ENCODE peak calls at places on chromosomes 2 and 18, in seven cellular contexts. S, T, L, V, K, F and D are unnamed samples.

GRCh38 chr2:191436368-191437055 is 191.3 kb downstream of the MYO1B start:
- DNase-seq in S (no peak), T (no peak), L (no peak), V (no peak), K (no peak), F (no peak), D (peak)

GRCh38 chr2:69789129-69789528 is 40.3 kb upstream of the GMCL1 start:
- DNase-seq in S (no peak), T (peak), L (peak), V (peak), K (no peak), F (peak), D (no peak)

GRCh38 chr2:19806131-19806530 is 95.7 kb downstream of the TTC32 start:
- DNase-seq in S (no peak), T (no peak), L (no peak), V (no peak), K (no peak), F (no peak), D (no peak)

GRCh38 chr2:112924855-112925254 is 13.9 kb downstream of the IL37 start:
- DNase-seq in S (peak), T (peak), L (no peak), V (no peak), K (no peak), F (no peak), D (no peak)

GRCh38 chr2:168626610-168627009 is 170.5 kb downstream of the CERS6 start:
- DNase-seq in S (no peak), T (no peak), L (no peak), V (no peak), K (no peak), F (no peak), D (no peak)

GRCh38 chr2:231052494-231053451 is 3.9 kb upstream of the PSMD1 start:
- DNase-seq in S (peak), T (peak), L (peak), V (peak), K (peak), F (peak), D (peak)

GRCh38 chr2:53777134-53777533 is 9.5 kb downstream of the CHAC2 start:
- DNase-seq in S (no peak), T (no peak), L (no peak), V (no peak), K (no peak), F (no peak), D (no peak)

GRCh38 chr18:28792404-28793103 is 615.6 kb upstream of the CDH2 start:
- DNase-seq in S (no peak), T (peak), L (no peak), V (no peak), K (no peak), F (no peak), D (no peak)

GRCh38 chr2:101119431-101119830 is 31.8 kb downstream of the TBC1D8 start:
- DNase-seq in S (peak), T (no peak), L (peak), V (no peak), K (no peak), F (peak), D (no peak)

GRCh38 chr2:174765576-174765975 is 1.3 kb upstream of the CHRNA1 start:
- DNase-seq in S (no peak), T (no peak), L (no peak), V (no peak), K (no peak), F (no peak), D (no peak)

GRCh38 chr18:6565336-6566081 is 150.8 kb upstream of the L3MBTL4 start:
- DNase-seq in S (no peak), T (no peak), L (no peak), V (no peak), K (no peak), F (no peak), D (no peak)

GRCh38 chr2:101776172-101777043 is 78.9 kb downstream of the MAP4K4 start:
- DNase-seq in S (no peak), T (peak), L (peak), V (no peak), K (no peak), F (no peak), D (no peak)

GRCh38 chr18:8962906-8963635 is 139.4 kb upstream of the NDUFV2 start:
- DNase-seq in S (no peak), T (no peak), L (no peak), V (no peak), K (no peak), F (no peak), D (peak)

GRCh38 chr18:51278045-51278649 is 80.7 kb upstream of the MEX3C start:
- DNase-seq in S (no peak), T (peak), L (peak), V (peak), K (no peak), F (no peak), D (peak)

GRCh38 chr18:26159353-26159752 is 25.7 kb downstream of the PSMA8 start:
- DNase-seq in S (no peak), T (no peak), L (peak), V (no peak), K (no peak), F (peak), D (peak)

GRCh38 chr18:11246466-11246865 is 97.1 kb upstream of the PIEZO2 start:
- DNase-seq in S (no peak), T (no peak), L (peak), V (no peak), K (no peak), F (no peak), D (no peak)

GRCh38 chr2:150143087-150143536 is 344.4 kb downstream of the RND3 start:
- DNase-seq in S (no peak), T (no peak), L (peak), V (no peak), K (no peak), F (peak), D (no peak)

GRCh38 chr2:234739061-234739460 is 212.8 kb upstream of the SH3BP4 start:
- DNase-seq in S (no peak), T (no peak), L (no peak), V (no peak), K (no peak), F (no peak), D (no peak)

GRCh38 chr2:2547911-2548310 is 216.8 kb upstream of the MYT1L start:
- DNase-seq in S (no peak), T (no peak), L (no peak), V (no peak), K (no peak), F (no peak), D (no peak)

GRCh38 chr2:67923696-67924095 is 139.1 kb downstream of the C1D start:
- DNase-seq in S (no peak), T (no peak), L (peak), V (no peak), K (no peak), F (no peak), D (no peak)

GRCh38 chr2:105879106-105879797 is 134.5 kb downstream of the NCK2 start:
- DNase-seq in S (no peak), T (no peak), L (no peak), V (no peak), K (no peak), F (no peak), D (no peak)

GRCh38 chr2:2561346-2562095 is 230.4 kb upstream of the MYT1L start:
- DNase-seq in S (no peak), T (no peak), L (no peak), V (no peak), K (no peak), F (no peak), D (no peak)

GRCh38 chr2:46878886-46879285 is 36.7 kb downstream of the MCFD2 start:
- DNase-seq in S (no peak), T (no peak), L (peak), V (no peak), K (no peak), F (no peak), D (no peak)

GRCh38 chr2:27427863-27428212 is 593 bp upstream of the NRBP1 start:
- DNase-seq in S (no peak), T (no peak), L (no peak), V (no peak), K (no peak), F (no peak), D (no peak)

GRCh38 chr18:24543408-24544140 is 83.1 kb downstream of the HRH4 start:
- DNase-seq in S (no peak), T (no peak), L (no peak), V (no peak), K (no peak), F (no peak), D (no peak)

GRCh38 chr2:218381916-218382366 is at the start of gene SLC11A1:
- DNase-seq in S (peak), T (peak), L (no peak), V (no peak), K (no peak), F (no peak), D (no peak)

GRCh38 chr2:237591379-237591881 is 896 bp upstream of the RAB17 start:
- DNase-seq in S (peak), T (no peak), L (peak), V (no peak), K (no peak), F (no peak), D (peak)

GRCh38 chr2:66428986-66429612 is 5.8 kb upstream of the MEIS1 start:
- DNase-seq in S (no peak), T (peak), L (peak), V (no peak), K (no peak), F (peak), D (peak)

GRCh38 chr2:159070235-159070634 is 101.8 kb downstream of the TANC1 start:
- DNase-seq in S (no peak), T (no peak), L (no peak), V (no peak), K (no peak), F (no peak), D (no peak)

GRCh38 chr18:23191952-23192662 is 56.8 kb downstream of the CABLES1 start:
- DNase-seq in S (peak), T (peak), L (peak), V (no peak), K (no peak), F (peak), D (no peak)

GRCh38 chr2:43980902-43981301 is 14.9 kb downstream of the LRPPRC start:
- DNase-seq in S (no peak), T (no peak), L (no peak), V (no peak), K (no peak), F (no peak), D (no peak)

GRCh38 chr2:222292113-222292737 is 6.6 kb downstream of the PAX3 start:
- DNase-seq in S (no peak), T (no peak), L (no peak), V (no peak), K (no peak), F (no peak), D (no peak)

GRCh38 chr2:72973566-72974435 is 56.5 kb downstream of the EMX1 start:
- DNase-seq in S (no peak), T (peak), L (peak), V (no peak), K (peak), F (peak), D (peak)

GRCh38 chr2:174688079-174688478 is 76.2 kb downstream of the CHRNA1 start:
- DNase-seq in S (no peak), T (peak), L (peak), V (peak), K (no peak), F (peak), D (peak)

GRCh38 chr2:105102963-105103421 is 65.1 kb downstream of the MRPS9 start:
- DNase-seq in S (no peak), T (no peak), L (peak), V (no peak), K (no peak), F (peak), D (no peak)

GRCh38 chr2:240346015-240346752 is 89.3 kb upstream of the GPC1 start:
- DNase-seq in S (no peak), T (no peak), L (no peak), V (no peak), K (no peak), F (no peak), D (no peak)

GRCh38 chr2:69561041-69561550 is 82.4 kb downstream of the AAK1 start:
- DNase-seq in S (no peak), T (no peak), L (no peak), V (no peak), K (no peak), F (no peak), D (no peak)

GRCh38 chr2:108325756-108326155 is 37.1 kb downstream of the SULT1C2 start:
- DNase-seq in S (no peak), T (no peak), L (no peak), V (no peak), K (no peak), F (no peak), D (no peak)

GRCh38 chr2:58135861-58136260 is 89.3 kb downstream of the VRK2 start:
- DNase-seq in S (no peak), T (no peak), L (no peak), V (no peak), K (no peak), F (peak), D (no peak)

GRCh38 chr18:5103286-5103685 is 93.8 kb downstream of the AKAIN1 start:
- DNase-seq in S (no peak), T (no peak), L (no peak), V (no peak), K (no peak), F (no peak), D (peak)

GRCh38 chr18:70216788-70217187 is 11.3 kb upstream of the RTTN start:
- DNase-seq in S (no peak), T (no peak), L (no peak), V (no peak), K (no peak), F (peak), D (no peak)
- H3K4me3 ChIP-seq in S (no peak), T (no peak), L (no peak), V (no peak), K (no peak), F (no peak), D (no peak)

DNA sequence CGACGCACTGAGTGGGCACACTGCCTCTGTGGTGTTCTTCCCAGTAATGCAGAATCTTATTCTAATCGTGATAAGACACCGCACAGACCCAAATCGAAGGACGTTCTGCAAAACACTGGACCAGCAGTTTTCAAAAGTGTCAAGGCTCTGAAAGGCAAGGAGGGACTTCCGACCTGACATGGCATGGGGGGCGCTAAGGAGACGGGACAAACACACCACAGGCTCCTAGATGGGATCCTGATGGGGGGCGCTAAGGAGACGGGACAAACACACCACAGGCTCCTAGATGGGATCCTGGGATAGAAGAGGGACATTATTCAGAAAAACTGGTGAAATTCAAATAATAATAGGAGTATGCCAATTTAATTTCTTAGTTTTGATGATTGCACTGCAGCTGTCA is 191.4 kb downstream of the LDLRAD4 start:
- DNase-seq in S (no peak), T (no peak), L (no peak), V (no peak), K (no peak), F (no peak), D (no peak)
- TF ChIP-seq CTCF in S (no peak), T (no peak), L (no peak), V (no peak), K (no peak), F (no peak), D (no peak)

DNA sequence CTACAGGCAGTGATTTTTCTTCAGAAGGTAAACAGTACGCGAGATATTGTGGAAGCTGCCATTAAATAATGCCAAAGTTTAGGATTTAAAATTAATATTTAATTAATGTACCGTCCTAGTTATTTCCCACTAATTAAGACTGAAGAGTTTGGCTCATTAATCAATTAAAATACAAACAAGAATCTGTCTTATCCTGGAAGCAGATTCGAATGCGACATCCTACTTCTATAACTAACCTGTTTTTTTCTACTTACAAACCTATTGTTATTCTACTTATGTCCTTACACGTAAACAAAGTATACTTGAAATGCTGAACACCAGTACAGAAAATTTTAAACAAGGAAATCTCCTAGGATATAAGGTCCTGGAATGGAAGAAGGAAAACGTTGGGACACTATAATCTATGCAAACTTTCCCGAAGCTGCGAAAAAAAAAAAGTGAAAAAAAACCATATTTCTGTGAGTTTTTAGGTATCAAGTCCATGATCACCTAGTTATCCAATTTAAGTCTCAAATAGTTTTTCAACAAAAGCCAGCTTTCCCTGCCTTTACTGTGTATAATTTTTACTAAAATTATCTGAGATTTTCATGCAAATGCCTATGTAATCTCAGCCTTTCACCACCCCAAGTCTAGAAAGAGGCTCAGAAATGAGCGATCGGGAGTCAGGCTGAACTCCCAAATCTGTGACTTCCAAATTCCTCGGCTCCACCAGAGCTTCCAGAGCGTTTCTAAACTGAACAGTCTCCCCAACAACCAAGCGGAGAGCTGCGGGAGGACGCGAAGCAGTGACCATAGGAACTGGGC is 1.2 kb upstream of the C2orf15 start:
- DNase-seq in S (no peak), T (no peak), L (peak), V (no peak), K (no peak), F (no peak), D (no peak)
- H3K4me3 ChIP-seq in S (peak), T (peak), L (peak), V (peak), K (peak), F (peak), D (peak)

GRCh38 chr2:124081154-124081771 is 56.2 kb downstream of the CNTNAP5 start:
- DNase-seq in S (no peak), T (peak), L (peak), V (no peak), K (no peak), F (no peak), D (peak)
- TF ChIP-seq CTCF in S (no peak), T (no peak), L (no peak), V (no peak), K (no peak), F (no peak), D (no peak)

GRCh38 chr2:215693269-215693998 is 257.6 kb upstream of the FN1 start:
- DNase-seq in S (no peak), T (no peak), L (peak), V (no peak), K (no peak), F (peak), D (no peak)
- H3K4me3 ChIP-seq in S (no peak), T (no peak), L (no peak), V (no peak), K (no peak), F (no peak), D (no peak)

GRCh38 chr2:61433606-61434005 is 37.3 kb downstream of the USP34 start:
- DNase-seq in S (no peak), T (no peak), L (no peak), V (no peak), K (no peak), F (no peak), D (no peak)
- TF ChIP-seq CTCF in S (no peak), T (no peak), L (no peak), V (peak), K (no peak), F (no peak), D (no peak)